ENCODE peak calls at places on chromosomes 13 and 19, in ten cellular contexts. Z is non-pigmented ciliary epithelial cell; U is tibial artery; L is GM10248; B is amygdala; Y is NCI-H1105 treated with DMSO at 0.1 percent for 48 hours; P is stimulated activated naive CD8-positive, alpha-beta T cell treated with anti-CD3 and anti-CD28 coated beads, Interleukin-15, amount 100 ng/mL, for 72 hours; O is GM12864; F is AG04450; D is activated T-helper 1 cell treated with anti-CD3 and anti-CD28 coated beads, Interleukin-12 subunit alpha, Interleukin-12 subunit beta, Interleukin-2, Interleukin-4 antibody, amounts not matched to agents 30 ng/mL and 10 ng/mL and 1 ng/mL, durations not matched to agents 14 hours and 24 hours and 36 hours. H is an unnamed sample.

GRCh38 chr19:57566396-57567256 is 7.0 kb upstream of the ZNF550 start:
- DNase-seq in O (no peak), D (no peak), L (no peak), P (no peak), B (no peak), Z (no peak), Y (peak), U (no peak), F (no peak), H (peak)

GRCh38 chr19:1851581-1852293 is 3.5 kb upstream of the REXO1 start:
- DNase-seq in Z (no peak), B (peak), Y (no peak), O (no peak), U (no peak), L (peak), P (no peak), D (no peak), F (no peak), H (no peak)

GRCh38 chr13:76795701-76796695 is 90.2 kb downstream of the KCTD12 start:
- DNase-seq in O (no peak), U (no peak), Y (no peak), B (no peak), L (no peak), P (no peak), D (no peak), Z (no peak), F (no peak), H (no peak)

GRCh38 chr19:47363758-47364529 is 14.8 kb downstream of the DHX34 start:
- DNase-seq in Z (no peak), B (no peak), L (no peak), F (no peak), U (no peak), D (no peak), O (no peak), P (no peak), Y (no peak), H (no peak)

GRCh38 chr19:34324320-34324719 is 40.7 kb upstream of the GPI start:
- DNase-seq in F (no peak), D (no peak), O (no peak), U (no peak), Y (no peak), L (no peak), P (no peak), Z (no peak), B (no peak), H (no peak)

GRCh38 chr13:36553501-36553900 is 120.3 kb upstream of the SERTM1 start:
- DNase-seq in D (no peak), Y (no peak), P (no peak), U (no peak), L (no peak), B (no peak), O (no peak), Z (no peak), F (no peak), H (no peak)

GRCh38 chr13:20258963-20259288 is 26.8 kb upstream of the GJB6 start:
- DNase-seq in D (no peak), F (no peak), Z (no peak), O (no peak), Y (no peak), B (no peak), U (no peak), P (no peak), L (no peak), H (no peak)

GRCh38 chr19:18660051-18660910 is 23.2 kb upstream of the CRTC1 start:
- DNase-seq in Y (no peak), D (no peak), Z (no peak), U (peak), P (no peak), F (no peak), B (no peak), L (no peak), O (no peak), H (no peak)

GRCh38 chr19:8924283-8924682 is 85.9 kb downstream of the MUC16 start:
- DNase-seq in F (no peak), Y (no peak), D (no peak), P (no peak), U (no peak), L (no peak), B (no peak), O (no peak), Z (no peak), H (no peak)

GRCh38 chr19:48296963-48297734 is 27.3 kb downstream of the ZNF114 start:
- DNase-seq in F (no peak), Y (no peak), O (no peak), U (no peak), Z (no peak), D (no peak), L (no peak), P (no peak), B (no peak), H (no peak)

GRCh38 chr13:42990147-42990990 is 1.7 kb downstream of the EPSTI1 start:
- DNase-seq in P (no peak), Z (no peak), U (no peak), B (no peak), D (no peak), F (no peak), Y (peak), O (no peak), L (peak), H (no peak)

GRCh38 chr19:39941615-39942507 is 7.4 kb upstream of the FCGBP start:
- DNase-seq in U (peak), B (peak), Y (no peak), D (peak), Z (peak), L (peak), O (peak), P (peak), F (no peak), H (no peak)

GRCh38 chr13:113489549-113490495 is 689 bp downstream of the DCUN1D2 start:
- DNase-seq in F (no peak), O (no peak), B (peak), U (no peak), L (peak), D (peak), Y (peak), Z (no peak), P (peak), H (no peak)